ENCODE peak calls at places on chromosomes 4 and X, in ten cellular contexts. One of them, this sample, is unnamed.
A peak's percentile ranks its signal among the peaks of the same experiment; 100 is the strongest.

GRCh38 chr4:126530996-126531585 is 1101.7 kb upstream of the INTU start:
- DNase-seq in WTC11: no peak
- DNase-seq in fibroblast of pulmonary artery: peak; percentile 69
- DNase-seq in choroid plexus epithelial cell: peak; percentile 9
- DNase-seq in cerebellum: no peak
- DNase-seq in fibroblast of the conjunctiva: no peak
- DNase-seq in uterus: no peak
- DNase-seq in HepG2: no peak
- DNase-seq in GF-D8: no peak
- DNase-seq in stimulated activated naive B cell treated with anti-CD40 and anti-IgM and Interleukin-4, amounts not matched to agents 10 μg/mL and 1 μg/mL and 100 μg/mL, for 72 hours: no peak
- DNase-seq in this sample: no peak

GRCh38 chr4:7399433-7400234 is 35.1 kb downstream of the PSAPL1 start:
- DNase-seq in WTC11: no peak
- DNase-seq in fibroblast of pulmonary artery: no peak
- DNase-seq in choroid plexus epithelial cell: no peak
- DNase-seq in cerebellum: no peak
- DNase-seq in fibroblast of the conjunctiva: no peak
- DNase-seq in uterus: peak; percentile 6
- DNase-seq in HepG2: no peak
- DNase-seq in GF-D8: no peak
- DNase-seq in stimulated activated naive B cell treated with anti-CD40 and anti-IgM and Interleukin-4, amounts not matched to agents 10 μg/mL and 1 μg/mL and 100 μg/mL, for 72 hours: no peak
- DNase-seq in this sample: no peak

GRCh38 chr4:94177822-94178221 is 29.8 kb upstream of the SMARCAD1 start:
- DNase-seq in WTC11: no peak
- DNase-seq in fibroblast of pulmonary artery: no peak
- DNase-seq in choroid plexus epithelial cell: no peak
- DNase-seq in cerebellum: no peak
- DNase-seq in fibroblast of the conjunctiva: no peak
- DNase-seq in uterus: no peak
- DNase-seq in HepG2: no peak
- DNase-seq in GF-D8: no peak
- DNase-seq in stimulated activated naive B cell treated with anti-CD40 and anti-IgM and Interleukin-4, amounts not matched to agents 10 μg/mL and 1 μg/mL and 100 μg/mL, for 72 hours: no peak
- DNase-seq in this sample: no peak

GRCh38 chr4:108117473-108118182 is 51.1 kb downstream of the LEF1 start:
- DNase-seq in WTC11: peak; percentile 67
- DNase-seq in fibroblast of pulmonary artery: no peak
- DNase-seq in choroid plexus epithelial cell: peak; percentile 30
- DNase-seq in cerebellum: no peak
- DNase-seq in fibroblast of the conjunctiva: no peak
- DNase-seq in uterus: no peak
- DNase-seq in HepG2: peak; percentile 16
- DNase-seq in GF-D8: no peak
- DNase-seq in stimulated activated naive B cell treated with anti-CD40 and anti-IgM and Interleukin-4, amounts not matched to agents 10 μg/mL and 1 μg/mL and 100 μg/mL, for 72 hours: no peak
- DNase-seq in this sample: no peak

GRCh38 chr4:147361726-147362125 is 119.2 kb upstream of the EDNRA start:
- DNase-seq in WTC11: no peak
- DNase-seq in fibroblast of pulmonary artery: peak; percentile 94
- DNase-seq in choroid plexus epithelial cell: peak; percentile 96
- DNase-seq in cerebellum: no peak
- DNase-seq in fibroblast of the conjunctiva: peak; percentile 75
- DNase-seq in uterus: peak; percentile 54
- DNase-seq in HepG2: no peak
- DNase-seq in GF-D8: no peak
- DNase-seq in stimulated activated naive B cell treated with anti-CD40 and anti-IgM and Interleukin-4, amounts not matched to agents 10 μg/mL and 1 μg/mL and 100 μg/mL, for 72 hours: no peak
- DNase-seq in this sample: peak; percentile 88

GRCh38 chr4:112633477-112634235 is 3.1 kb downstream of the ZGRF1 start:
- DNase-seq in WTC11: no peak
- DNase-seq in fibroblast of pulmonary artery: peak; percentile 71
- DNase-seq in choroid plexus epithelial cell: peak; percentile 70
- DNase-seq in cerebellum: peak; percentile 32
- DNase-seq in fibroblast of the conjunctiva: peak; percentile 34
- DNase-seq in uterus: no peak
- DNase-seq in HepG2: peak; percentile 18
- DNase-seq in GF-D8: no peak
- DNase-seq in stimulated activated naive B cell treated with anti-CD40 and anti-IgM and Interleukin-4, amounts not matched to agents 10 μg/mL and 1 μg/mL and 100 μg/mL, for 72 hours: no peak
- DNase-seq in this sample: peak; percentile 29

GRCh38 chrX:76253432-76253831 is 80.6 kb downstream of the PBDC1 start:
- DNase-seq in WTC11: peak; percentile 28
- DNase-seq in fibroblast of pulmonary artery: peak; percentile 55
- DNase-seq in choroid plexus epithelial cell: peak; percentile 72
- DNase-seq in cerebellum: peak; percentile 2
- DNase-seq in fibroblast of the conjunctiva: peak; percentile 31
- DNase-seq in uterus: peak; percentile 20
- DNase-seq in HepG2: peak; percentile 45
- DNase-seq in GF-D8: peak; percentile 2
- DNase-seq in stimulated activated naive B cell treated with anti-CD40 and anti-IgM and Interleukin-4, amounts not matched to agents 10 μg/mL and 1 μg/mL and 100 μg/mL, for 72 hours: peak; percentile 18
- DNase-seq in this sample: peak; percentile 54

GRCh38 chr4:113358784-113359183 is 309.3 kb downstream of the ANK2 start:
- DNase-seq in WTC11: no peak
- DNase-seq in fibroblast of pulmonary artery: peak; percentile 11
- DNase-seq in choroid plexus epithelial cell: no peak
- DNase-seq in cerebellum: no peak
- DNase-seq in fibroblast of the conjunctiva: no peak
- DNase-seq in uterus: no peak
- DNase-seq in HepG2: no peak
- DNase-seq in GF-D8: no peak
- DNase-seq in stimulated activated naive B cell treated with anti-CD40 and anti-IgM and Interleukin-4, amounts not matched to agents 10 μg/mL and 1 μg/mL and 100 μg/mL, for 72 hours: no peak
- DNase-seq in this sample: peak; percentile 20

GRCh38 chr4:168440442-168441264 is 39.6 kb downstream of the DDX60L start:
- DNase-seq in WTC11: no peak
- DNase-seq in fibroblast of pulmonary artery: peak; percentile 44
- DNase-seq in choroid plexus epithelial cell: peak; percentile 63
- DNase-seq in cerebellum: no peak
- DNase-seq in fibroblast of the conjunctiva: no peak
- DNase-seq in uterus: no peak
- DNase-seq in HepG2: no peak
- DNase-seq in GF-D8: no peak
- DNase-seq in stimulated activated naive B cell treated with anti-CD40 and anti-IgM and Interleukin-4, amounts not matched to agents 10 μg/mL and 1 μg/mL and 100 μg/mL, for 72 hours: peak; percentile 19
- DNase-seq in this sample: peak; percentile 78

GRCh38 chr4:119281374-119281773 is 40.6 kb downstream of the FABP2 start:
- DNase-seq in WTC11: no peak
- DNase-seq in fibroblast of pulmonary artery: peak; percentile 37
- DNase-seq in choroid plexus epithelial cell: no peak
- DNase-seq in cerebellum: no peak
- DNase-seq in fibroblast of the conjunctiva: no peak
- DNase-seq in uterus: no peak
- DNase-seq in HepG2: no peak
- DNase-seq in GF-D8: no peak
- DNase-seq in stimulated activated naive B cell treated with anti-CD40 and anti-IgM and Interleukin-4, amounts not matched to agents 10 μg/mL and 1 μg/mL and 100 μg/mL, for 72 hours: no peak
- DNase-seq in this sample: no peak

GRCh38 chr4:176137626-176138025 is 57.8 kb downstream of the SPATA4 start:
- DNase-seq in WTC11: no peak
- DNase-seq in fibroblast of pulmonary artery: peak; percentile 22
- DNase-seq in choroid plexus epithelial cell: peak; percentile 12
- DNase-seq in cerebellum: no peak
- DNase-seq in fibroblast of the conjunctiva: no peak
- DNase-seq in uterus: no peak
- DNase-seq in HepG2: no peak
- DNase-seq in GF-D8: no peak
- DNase-seq in stimulated activated naive B cell treated with anti-CD40 and anti-IgM and Interleukin-4, amounts not matched to agents 10 μg/mL and 1 μg/mL and 100 μg/mL, for 72 hours: no peak
- DNase-seq in this sample: no peak